ENCODE peak calls at places on chromosomes 1 and 21, in seven cellular contexts. X is aorta, B is AG04450, A is pancreas, H is substantia nigra, S is PC-9, N is cardiac muscle cell. D is an unnamed sample.

GRCh38 chr1:227738820-227739219 is 3.6 kb downstream of the SNAP47 start:
- DNase-seq in X (no peak), B (no peak), A (no peak), H (no peak), S (no peak), N (no peak), D (no peak)

GRCh38 chr1:11797525-11798216 is 8.1 kb downstream of the MTHFR start:
- DNase-seq in X (peak), B (no peak), A (peak), H (no peak), S (no peak), N (peak), D (no peak)

GRCh38 chr1:29599826-29600225 is 363.5 kb downstream of the PTPRU start:
- DNase-seq in X (no peak), B (no peak), A (no peak), H (no peak), S (no peak), N (no peak), D (no peak)

GRCh38 chr1:225999912-226000337 is 782 bp upstream of the SDE2 start:
- DNase-seq in X (no peak), B (no peak), A (no peak), H (no peak), S (no peak), N (peak), D (no peak)

GRCh38 chr1:182765416-182765815 is 24.2 kb upstream of the NPL start:
- DNase-seq in X (no peak), B (no peak), A (no peak), H (no peak), S (no peak), N (no peak), D (no peak)

GRCh38 chr1:213573648-213574009 is 414.1 kb upstream of the PROX1 start:
- DNase-seq in X (no peak), B (no peak), A (no peak), H (no peak), S (no peak), N (no peak), D (no peak)

GRCh38 chr21:25809013-25809412 is 74.2 kb downstream of the GABPA start:
- DNase-seq in X (no peak), B (no peak), A (no peak), H (no peak), S (no peak), N (no peak), D (no peak)

GRCh38 chr1:47444578-47445465 is 7.0 kb downstream of the FOXD2 start:
- DNase-seq in X (peak), B (no peak), A (no peak), H (no peak), S (no peak), N (peak), D (no peak)

GRCh38 chr1:98104285-98104684 is 183.5 kb upstream of the DPYD start:
- DNase-seq in X (no peak), B (peak), A (no peak), H (no peak), S (no peak), N (peak), D (no peak)

GRCh38 chr21:28261291-28261690 is 731.4 kb downstream of the LTN1 start:
- DNase-seq in X (no peak), B (no peak), A (no peak), H (no peak), S (no peak), N (no peak), D (no peak)

GRCh38 chr1:178660484-178660883 is 64.6 kb upstream of the RALGPS2 start:
- DNase-seq in X (no peak), B (no peak), A (no peak), H (no peak), S (no peak), N (no peak), D (no peak)
- H3K27ac ChIP-seq in X (no peak), B (no peak), A (no peak), H (no peak), S (no peak), N (no peak), D (no peak)

GRCh38 chr1:183910780-183911179 is 105.9 kb downstream of the RGL1 start:
- DNase-seq in X (no peak), B (no peak), A (no peak), H (no peak), S (no peak), N (peak), D (no peak)

GRCh38 chr1:183907106-183907505 is 102.2 kb downstream of the RGL1 start:
- DNase-seq in X (no peak), B (no peak), A (no peak), H (no peak), S (no peak), N (no peak), D (no peak)

GRCh38 chr1:183911285-183911684 is 106.4 kb downstream of the RGL1 start:
- DNase-seq in X (no peak), B (no peak), A (no peak), H (no peak), S (no peak), N (no peak), D (peak)

GRCh38 chr1:183908095-183908494 is 103.2 kb downstream of the RGL1 start:
- DNase-seq in X (no peak), B (no peak), A (no peak), H (no peak), S (no peak), N (no peak), D (no peak)

DNA sequence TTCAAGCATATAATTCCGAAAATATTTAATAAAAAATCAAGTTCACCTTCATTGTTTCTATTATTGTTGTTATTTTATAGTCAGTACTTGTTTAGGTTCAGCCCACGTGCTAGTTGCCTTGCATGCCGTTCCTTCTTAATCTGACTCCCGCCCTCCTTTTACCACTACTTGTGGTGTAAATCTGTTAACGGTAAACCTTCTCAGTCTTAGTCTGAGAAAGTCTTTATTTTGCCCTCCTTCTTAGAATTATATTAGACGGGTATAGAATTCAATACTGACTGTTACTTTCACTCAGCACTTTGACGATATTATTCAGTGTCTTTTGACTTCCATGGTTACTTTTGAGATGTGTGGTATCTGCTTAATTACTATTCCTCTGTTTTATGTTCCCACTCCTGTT is 104.8 kb downstream of the RGL1 start:
- DNase-seq in X (no peak), B (no peak), A (no peak), H (no peak), S (no peak), N (no peak), D (no peak)
- H3K27ac ChIP-seq in X (no peak), B (no peak), A (no peak), H (no peak), S (no peak), N (no peak), D (no peak)

GRCh38 chr1:6819641-6820040 is 34.4 kb downstream of the CAMTA1 start:
- DNase-seq in X (no peak), B (no peak), A (no peak), H (no peak), S (no peak), N (peak), D (no peak)

GRCh38 chr1:6820899-6821298 is 35.6 kb downstream of the CAMTA1 start:
- DNase-seq in X (no peak), B (no peak), A (no peak), H (no peak), S (no peak), N (no peak), D (no peak)

GRCh38 chr1:6811587-6811986 is 26.3 kb downstream of the CAMTA1 start:
- DNase-seq in X (no peak), B (no peak), A (no peak), H (no peak), S (no peak), N (peak), D (no peak)

GRCh38 chr1:6813165-6813564 is 27.9 kb downstream of the CAMTA1 start:
- DNase-seq in X (no peak), B (no peak), A (no peak), H (no peak), S (no peak), N (no peak), D (no peak)

DNA sequence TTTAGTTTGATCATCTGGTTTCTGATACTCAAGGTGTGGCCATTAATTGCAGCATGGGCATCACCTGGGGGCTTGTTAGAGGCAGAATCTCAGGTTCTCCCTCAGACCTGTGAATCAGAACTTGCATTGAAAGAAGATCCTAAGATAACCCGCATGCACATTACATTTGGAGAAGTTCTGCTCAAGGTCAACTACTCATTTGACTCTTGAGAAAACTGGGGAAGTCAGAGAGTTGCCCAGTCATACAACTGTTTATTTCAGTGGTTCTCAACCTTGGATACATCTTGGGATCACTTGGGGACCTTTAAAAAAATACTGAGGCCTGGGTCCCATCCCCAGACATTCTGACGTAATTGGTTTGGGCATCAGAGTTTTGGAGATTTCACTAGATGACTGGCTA is 30.5 kb downstream of the CAMTA1 start:
- DNase-seq in X (no peak), B (no peak), A (no peak), H (no peak), S (no peak), N (no peak), D (peak)
- H3K27ac ChIP-seq in X (no peak), B (no peak), A (no peak), H (no peak), S (no peak), N (no peak), D (no peak)

DNA sequence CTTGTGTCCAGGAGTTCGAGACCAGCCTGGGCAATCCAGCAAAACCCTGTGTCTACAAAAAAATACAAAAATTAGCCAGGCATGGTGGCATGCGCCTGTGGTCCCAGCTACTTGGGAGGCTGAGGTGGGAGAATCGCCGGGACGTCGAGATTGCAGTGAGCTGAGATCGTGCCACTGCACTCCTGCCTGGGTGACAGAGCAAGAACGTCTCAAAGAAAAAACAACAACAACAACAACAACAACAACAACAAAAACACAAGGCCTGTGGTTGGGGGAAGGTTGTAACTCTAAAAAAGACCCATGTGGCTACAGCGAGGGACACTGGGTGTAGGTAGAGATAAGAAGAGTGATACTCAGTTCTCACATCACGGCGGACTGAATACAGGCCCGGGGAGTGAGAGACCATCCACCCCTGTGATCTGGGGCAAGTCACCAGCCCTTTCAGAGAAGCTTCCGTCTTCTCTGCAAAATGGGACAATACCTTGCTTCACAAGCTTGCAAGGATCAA is 848 bp upstream of the CDC42 start:
- DNase-seq in X (no peak), B (no peak), A (no peak), H (no peak), S (no peak), N (no peak), D (no peak)
- H3K27ac ChIP-seq in X (no peak), B (no peak), A (no peak), H (no peak), S (no peak), N (no peak), D (peak)

D was measured in HL-60.